ENCODE peak calls at places on chromosome 20, in four cellular contexts. D is PC-9, U is neuronal stem cell, E is fibroblast of pulmonary artery. V is an unnamed sample.

GRCh38 chr20:41649489-41649888 is 31.3 kb upstream of the CHD6 start:
- DNase-seq in D (no peak), E (no peak), U (no peak), V (no peak)

GRCh38 chr20:38791940-38792339 is 13.6 kb upstream of the PPP1R16B start:
- DNase-seq in E (no peak), D (no peak), U (no peak), V (no peak)

GRCh38 chr20:23049201-23049932 is at the start of gene THBD:
- DNase-seq in D (peak), E (peak), U (peak), V (no peak)

GRCh38 chr20:20498081-20498861 is 130.4 kb downstream of the INSM1 start:
- DNase-seq in E (peak), U (peak), D (no peak), V (no peak)

GRCh38 chr20:57747889-57748456 is 38.2 kb upstream of the PMEPA1 start:
- DNase-seq in E (no peak), U (no peak), D (no peak), V (no peak)

GRCh38 chr20:16360668-16361067 is 212.6 kb downstream of the KIF16B start:
- DNase-seq in D (no peak), U (no peak), E (no peak), V (no peak)

GRCh38 chr20:38806855-38807655 is 1.6 kb downstream of the PPP1R16B start:
- DNase-seq in U (no peak), D (no peak), E (no peak), V (no peak)

GRCh38 chr20:15942130-15942529 is 631.1 kb downstream of the KIF16B start:
- DNase-seq in U (no peak), E (no peak), D (peak), V (no peak)

GRCh38 chr20:11935212-11935611 is 17.5 kb downstream of the BTBD3 start:
- DNase-seq in U (no peak), E (no peak), D (no peak), V (no peak)

GRCh38 chr20:33793011-33793931 is 17.9 kb upstream of the CHMP4B start:
- DNase-seq in D (no peak), E (peak), U (no peak), V (no peak)

GRCh38 chr20:2817891-2818595 is 1.9 kb downstream of the TMEM239 start:
- DNase-seq in E (no peak), U (no peak), D (no peak), V (no peak)

GRCh38 chr20:8128291-8129046 is 3.6 kb upstream of the PLCB1 start:
- DNase-seq in E (no peak), D (no peak), U (no peak), V (no peak)
- H3K4me3 ChIP-seq in E (no peak), D (no peak), U (no peak), V (no peak)

DNA sequence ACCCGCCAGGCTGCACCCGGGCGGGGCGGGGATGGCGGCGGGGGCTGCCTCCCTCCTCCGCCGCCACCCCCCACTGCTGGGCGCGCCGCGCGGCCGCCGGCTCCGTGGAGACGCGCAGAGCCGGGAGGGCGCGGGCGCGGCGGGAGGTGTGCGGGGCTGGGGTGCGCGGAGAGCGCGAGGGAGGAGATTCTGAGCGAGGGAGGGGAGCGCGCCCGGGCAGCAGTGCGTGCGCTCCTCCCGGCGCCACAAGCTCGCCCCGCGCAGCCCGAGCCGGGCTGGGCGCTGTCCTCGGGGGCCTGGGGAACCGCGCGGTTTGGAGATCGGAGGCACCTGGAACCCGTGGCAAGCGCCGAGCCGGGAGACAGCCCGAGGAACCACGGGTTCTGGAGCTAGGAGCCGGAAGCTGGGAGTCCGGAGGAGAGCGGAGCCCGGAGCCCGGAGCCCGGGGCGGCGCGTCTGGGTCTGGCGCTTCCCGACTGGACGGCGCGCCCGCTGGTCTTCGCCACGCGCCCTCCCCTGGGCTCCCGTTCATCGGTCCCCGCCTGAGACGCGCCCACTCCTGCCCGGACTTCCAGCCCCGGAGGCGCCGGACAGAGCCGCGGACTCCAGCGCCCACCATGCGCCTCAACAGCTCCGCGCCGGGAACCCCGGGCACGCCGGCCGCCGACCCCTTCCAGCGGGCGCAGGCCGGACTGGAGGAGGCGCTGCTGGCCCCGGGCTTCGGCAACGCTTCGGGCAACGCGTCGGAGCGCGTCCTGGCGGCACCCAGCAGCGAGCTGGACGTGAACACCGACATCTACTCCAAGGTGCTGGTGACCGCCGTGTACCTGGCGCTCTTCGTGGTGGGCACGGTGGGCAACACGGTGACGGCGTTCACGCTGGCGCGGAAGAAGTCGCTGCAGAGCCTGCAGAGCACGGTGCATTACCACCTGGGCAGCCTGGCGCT is at the start of gene NTSR1:
- DNase-seq in U (no peak), E (no peak), D (no peak), V (no peak)
- H3K4me3 ChIP-seq in U (peak), E (no peak), D (peak), V (no peak)

GRCh38 chr20:32206383-32207210 is 946 bp downstream of the PLAGL2 start:
- DNase-seq in D (peak), E (no peak), U (no peak), V (no peak)

GRCh38 chr20:32203556-32204484 is 3.7 kb downstream of the PLAGL2 start:
- DNase-seq in U (no peak), E (peak), D (peak), V (no peak)

GRCh38 chr20:32204485-32205115 is 2.9 kb downstream of the PLAGL2 start:
- DNase-seq in E (no peak), U (no peak), D (peak), V (no peak)

GRCh38 chr20:32207211-32207625 is 325 bp downstream of the PLAGL2 start:
- DNase-seq in U (no peak), E (no peak), D (no peak), V (no peak)

DNA sequence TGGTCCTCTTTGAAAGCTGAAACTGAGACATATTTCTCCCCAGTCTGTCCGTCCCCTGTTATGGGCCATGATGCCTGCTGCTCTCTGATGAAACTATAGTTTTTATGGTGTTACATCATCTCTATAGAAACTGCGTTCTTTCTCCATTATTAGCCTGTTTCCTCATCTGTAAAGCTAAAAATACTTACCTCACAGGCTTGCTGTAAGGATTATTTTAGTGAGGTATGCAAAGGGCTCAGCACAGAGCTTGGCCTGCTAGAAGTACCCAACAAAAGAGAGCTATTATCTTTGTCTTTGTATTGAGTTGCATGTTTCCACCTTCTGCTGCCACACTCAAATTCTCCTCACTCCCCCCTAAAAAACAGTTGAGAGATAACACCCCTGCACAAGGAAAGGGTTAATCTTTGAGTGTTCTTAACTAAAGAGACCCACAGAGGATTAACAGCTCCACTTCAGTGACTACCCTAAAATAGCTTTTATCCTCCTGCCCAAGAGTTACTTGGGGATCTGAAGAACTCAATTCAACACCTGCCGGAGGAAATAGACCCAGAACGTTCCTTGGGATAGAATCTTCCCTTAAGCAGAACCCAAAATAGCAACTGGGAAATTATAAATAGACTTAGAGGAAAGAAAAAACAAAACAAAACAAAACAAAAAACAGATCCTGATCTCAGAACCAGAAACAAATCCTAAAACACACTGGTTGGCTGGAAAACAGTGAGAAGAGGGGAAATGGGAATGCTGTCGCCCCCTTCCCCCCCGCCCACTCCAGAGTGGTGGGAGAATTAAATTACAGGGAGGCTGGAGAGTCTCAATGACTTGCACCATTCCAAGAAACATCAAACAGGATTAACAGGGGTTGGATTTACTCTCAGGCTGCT is 1.8 kb downstream of the PLAGL2 start:
- DNase-seq in U (no peak), E (peak), D (peak), V (no peak)
- H3K4me3 ChIP-seq in U (no peak), E (peak), D (peak), V (peak)

GRCh38 chr20:63697357-63697867 is 960 bp downstream of the TNFRSF6B start:
- DNase-seq in D (peak), U (no peak), E (no peak), V (peak)
- H3K4me3 ChIP-seq in D (no peak), U (peak), E (peak), V (no peak)

GRCh38 chr20:64083380-64084208 is 604 bp downstream of the LKAAEAR1 start:
- DNase-seq in E (peak), D (peak), U (peak), V (peak)

GRCh38 chr20:64081620-64081964 is 1.7 kb downstream of the OPRL1 start:
- DNase-seq in U (no peak), E (no peak), D (no peak), V (no peak)

GRCh38 chr20:64082126-64082638 is 2.0 kb downstream of the LKAAEAR1 start:
- DNase-seq in D (no peak), E (no peak), U (no peak), V (no peak)

GRCh38 chr20:64084209-64085152 is at the start of gene LKAAEAR1:
- DNase-seq in D (no peak), U (no peak), E (no peak), V (no peak)

GRCh38 chr20:64082821-64083379 is 1.3 kb downstream of the LKAAEAR1 start:
- DNase-seq in D (no peak), E (no peak), U (no peak), V (no peak)
- H3K4me3 ChIP-seq in D (peak), E (peak), U (peak), V (peak)

GRCh38 chr20:50723672-50724071 is 7.7 kb upstream of the PARD6B start:
- DNase-seq in U (no peak), E (no peak), D (no peak), V (no peak)

GRCh38 chr20:50725722-50726000 is 5.7 kb upstream of the PARD6B start:
- DNase-seq in D (no peak), U (no peak), E (no peak), V (no peak)

GRCh38 chr20:50726955-50727791 is 4.2 kb upstream of the PARD6B start:
- DNase-seq in D (no peak), U (no peak), E (no peak), V (no peak)

GRCh38 chr20:50724112-50724724 is 7.2 kb upstream of the PARD6B start:
- DNase-seq in E (no peak), D (no peak), U (no peak), V (peak)

GRCh38 chr20:50724851-50725721 is 6.3 kb upstream of the PARD6B start:
- DNase-seq in D (peak), E (peak), U (peak), V (peak)
- H3K4me3 ChIP-seq in D (peak), E (no peak), U (no peak), V (no peak)

GRCh38 chr20:50959543-50960126 is 1.0 kb downstream of the MOCS3 start:
- DNase-seq in E (no peak), U (no peak), D (no peak), V (no peak)
- H3K4me3 ChIP-seq in E (peak), U (peak), D (peak), V (peak)

DNA sequence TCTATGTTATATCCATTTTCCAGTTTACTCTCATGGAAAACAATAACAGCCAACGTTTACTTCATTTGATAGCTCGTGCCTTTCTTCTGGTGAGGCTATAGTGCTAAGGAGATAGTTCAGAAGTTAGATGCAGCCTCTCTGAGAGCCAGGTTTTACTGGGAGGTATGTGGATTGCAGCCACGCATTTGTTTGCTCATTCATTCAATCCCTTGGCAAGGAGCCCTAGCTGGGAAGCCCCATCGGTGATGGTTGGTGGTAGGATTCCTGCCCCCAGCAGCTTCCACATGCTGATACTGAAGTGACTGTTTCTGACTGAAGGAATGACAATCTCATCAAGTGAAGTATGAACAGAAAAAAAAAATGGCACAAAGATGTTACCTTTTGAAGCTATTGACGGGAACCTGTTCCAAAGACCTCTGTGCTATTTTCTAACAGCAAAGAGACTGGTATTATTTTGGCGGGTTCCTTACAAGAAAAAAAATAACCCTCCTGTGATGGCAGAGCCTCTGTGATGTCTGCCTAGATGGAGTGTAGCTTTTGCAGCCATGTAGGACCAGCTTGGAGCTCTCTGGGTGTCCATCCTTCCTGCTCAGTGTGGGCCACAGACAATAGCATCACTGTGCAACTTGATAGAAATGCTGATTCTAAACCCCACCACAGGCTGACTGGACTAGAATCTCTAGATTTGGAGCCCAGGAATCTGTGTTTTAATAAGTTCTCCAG is 30.6 kb downstream of the SNAP25 start:
- DNase-seq in E (no peak), U (no peak), D (no peak), V (no peak)
- H3K4me3 ChIP-seq in E (no peak), U (no peak), D (no peak), V (no peak)

GRCh38 chr20:45374101-45374467 is 4.0 kb downstream of the TP53TG5 start:
- DNase-seq in E (no peak), U (no peak), D (no peak), V (no peak)

GRCh38 chr20:45374966-45375365 is 3.2 kb downstream of the TP53TG5 start:
- DNase-seq in D (no peak), E (no peak), U (no peak), V (no peak)

GRCh38 chr20:45372241-45372640 is 5.9 kb downstream of the TP53TG5 start:
- DNase-seq in E (no peak), U (no peak), D (no peak), V (no peak)

GRCh38 chr20:45372646-45373352 is 5.3 kb downstream of the TP53TG5 start:
- DNase-seq in D (no peak), E (no peak), U (no peak), V (no peak)

GRCh38 chr20:45373353-45374100 is 4.6 kb downstream of the TP53TG5 start:
- DNase-seq in U (peak), E (peak), D (peak), V (peak)
- H3K4me3 ChIP-seq in U (peak), E (peak), D (no peak), V (no peak)

DNA sequence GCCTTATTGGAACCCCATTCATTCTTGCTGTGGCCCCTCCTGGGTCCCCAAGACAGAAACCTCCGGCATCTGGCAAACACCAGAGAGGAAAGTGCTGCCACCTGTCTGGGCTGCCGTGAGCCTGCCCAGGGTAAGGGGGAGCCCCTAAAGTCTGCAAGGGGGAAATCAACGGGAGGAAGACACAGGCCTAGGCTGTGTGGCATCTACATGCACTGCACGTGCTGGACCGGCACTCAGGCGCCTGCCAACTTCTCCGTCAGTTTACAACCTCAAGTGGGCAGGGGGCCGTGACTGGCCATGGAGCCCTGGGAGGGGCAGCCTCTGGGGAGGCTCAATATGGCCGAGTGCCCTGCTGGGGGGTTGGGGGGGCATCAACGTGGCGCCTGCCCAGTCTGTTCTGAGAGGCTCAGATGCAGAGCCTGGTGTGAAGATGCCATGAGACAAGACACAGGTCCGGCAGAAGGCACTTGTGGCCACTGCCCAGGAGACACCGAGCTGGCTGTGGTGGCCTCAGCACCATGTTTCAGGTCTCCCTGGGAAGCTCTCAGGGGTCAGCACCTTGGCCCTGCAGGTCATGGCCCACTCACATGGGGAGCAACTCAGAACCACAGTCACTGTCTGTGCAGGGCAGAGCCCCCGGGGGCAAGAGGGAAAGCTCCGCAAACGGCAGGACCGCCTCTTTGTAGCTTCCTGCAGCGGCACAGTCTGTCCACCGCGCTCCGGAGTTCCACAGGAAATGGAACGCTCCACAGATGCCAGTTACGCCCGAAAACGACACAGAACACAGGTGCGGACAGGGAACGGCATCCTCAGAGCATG is 8.4 kb downstream of the UCKL1 start:
- DNase-seq in D (no peak), E (no peak), U (no peak), V (no peak)
- H3K4me3 ChIP-seq in D (no peak), E (no peak), U (no peak), V (no peak)

V was measured in Caco-2.